ENCODE peak calls at places on chromosomes 12 and 14, in five cellular contexts. N is frontal cortex; W is naive thymus-derived CD8-positive, alpha-beta T cell; J is adrenal gland; F is brain microvascular endothelial cell. D is an unnamed sample.

GRCh38 chr12:98744692-98745091 is 99.6 kb downstream of the APAF1 start:
- DNase-seq in N (no peak), W (no peak), J (peak; percentile 49), F (no peak), D (no peak)

GRCh38 chr14:57089901-57090300 is 178.8 kb downstream of the EXOC5 start:
- DNase-seq in J (no peak), F (no peak), N (no peak), W (no peak), D (no peak)

GRCh38 chr12:116672842-116673516 is 64.9 kb downstream of the SPRING1 start:
- DNase-seq in J (no peak), N (no peak), F (no peak), W (peak; percentile 6), D (peak; percentile 25)

GRCh38 chr14:94056579-94057308 is 24.3 kb downstream of the DDX24 start:
- DNase-seq in J (no peak), N (no peak), F (peak; percentile 25), W (peak; percentile 39), D (peak; percentile 69)

GRCh38 chr12:53967451-53968059 is 5.4 kb upstream of the HOXC11 start:
- DNase-seq in W (no peak), J (no peak), N (no peak), F (no peak), D (no peak)

GRCh38 chr14:101354726-101355125 is 206.6 kb upstream of the DIO3 start:
- DNase-seq in J (no peak), W (no peak), N (no peak), F (no peak), D (no peak)

GRCh38 chr12:107398101-107398500 is 287.5 kb upstream of the PWP1 start:
- DNase-seq in J (no peak), W (no peak), N (no peak), F (no peak), D (no peak)

GRCh38 chr14:63564318-63564717 is 21.1 kb upstream of the PPP2R5E start:
- DNase-seq in N (no peak), F (no peak), J (peak; percentile 42), W (no peak), D (no peak)

GRCh38 chr14:74526854-74527585 is 33.5 kb downstream of the ISCA2 start:
- DNase-seq in J (no peak), W (no peak), F (no peak), N (no peak), D (no peak)

GRCh38 chr14:85558505-85558904 is 28.6 kb downstream of the FLRT2 start:
- DNase-seq in W (no peak), N (no peak), J (no peak), F (no peak), D (no peak)

GRCh38 chr12:30746190-30746589 is 8.6 kb downstream of the CAPRIN2 start:
- DNase-seq in J (no peak), N (no peak), W (no peak), F (peak; percentile 1), D (no peak)